ENCODE peak calls at places on chromosomes 2 and 18, in seven cellular contexts. Q, O, Y, E, I, D and K are unnamed samples.

GRCh38 chr2:241033346-241033987 is 35.0 kb downstream of the SNED1 start:
- DNase-seq in Q (no peak), O (no peak), Y (no peak), E (no peak), I (no peak), D (no peak), K (no peak)

GRCh38 chr2:171531291-171531690 is 9.0 kb downstream of the CYBRD1 start:
- DNase-seq in Q (peak), O (peak), Y (no peak), E (no peak), I (no peak), D (no peak), K (peak)

GRCh38 chr2:3639653-3640052 is 18.3 kb upstream of the ALLC start:
- DNase-seq in Q (no peak), O (no peak), Y (no peak), E (peak), I (no peak), D (no peak), K (no peak)

GRCh38 chr2:42964444-42965081 is 172.2 kb upstream of the HAAO start:
- DNase-seq in Q (peak), O (peak), Y (no peak), E (peak), I (peak), D (peak), K (peak)

GRCh38 chr2:143132360-143132759 is 3.1 kb downstream of the ARHGAP15 start:
- DNase-seq in Q (no peak), O (no peak), Y (peak), E (no peak), I (no peak), D (no peak), K (no peak)

GRCh38 chr18:70025580-70025979 is 77.9 kb upstream of the CD226 start:
- DNase-seq in Q (no peak), O (no peak), Y (no peak), E (no peak), I (no peak), D (no peak), K (no peak)

GRCh38 chr2:149768320-149768799 is 180.8 kb upstream of the MMADHC start:
- DNase-seq in Q (peak), O (no peak), Y (no peak), E (no peak), I (no peak), D (no peak), K (peak)

GRCh38 chr18:76822510-76823165 is at the start of gene ZNF236:
- DNase-seq in Q (peak), O (peak), Y (peak), E (peak), I (peak), D (no peak), K (peak)

GRCh38 chr2:218396688-218397501 is 2.8 kb upstream of the CTDSP1 start:
- DNase-seq in Q (peak), O (peak), Y (peak), E (peak), I (peak), D (no peak), K (peak)

GRCh38 chr18:11304900-11305299 is 155.5 kb upstream of the PIEZO2 start:
- DNase-seq in Q (no peak), O (no peak), Y (no peak), E (no peak), I (no peak), D (no peak), K (no peak)
- H3K4me3 ChIP-seq in Q (no peak), O (no peak), Y (no peak), E (no peak), I (no peak), D (no peak), K (no peak)

DNA sequence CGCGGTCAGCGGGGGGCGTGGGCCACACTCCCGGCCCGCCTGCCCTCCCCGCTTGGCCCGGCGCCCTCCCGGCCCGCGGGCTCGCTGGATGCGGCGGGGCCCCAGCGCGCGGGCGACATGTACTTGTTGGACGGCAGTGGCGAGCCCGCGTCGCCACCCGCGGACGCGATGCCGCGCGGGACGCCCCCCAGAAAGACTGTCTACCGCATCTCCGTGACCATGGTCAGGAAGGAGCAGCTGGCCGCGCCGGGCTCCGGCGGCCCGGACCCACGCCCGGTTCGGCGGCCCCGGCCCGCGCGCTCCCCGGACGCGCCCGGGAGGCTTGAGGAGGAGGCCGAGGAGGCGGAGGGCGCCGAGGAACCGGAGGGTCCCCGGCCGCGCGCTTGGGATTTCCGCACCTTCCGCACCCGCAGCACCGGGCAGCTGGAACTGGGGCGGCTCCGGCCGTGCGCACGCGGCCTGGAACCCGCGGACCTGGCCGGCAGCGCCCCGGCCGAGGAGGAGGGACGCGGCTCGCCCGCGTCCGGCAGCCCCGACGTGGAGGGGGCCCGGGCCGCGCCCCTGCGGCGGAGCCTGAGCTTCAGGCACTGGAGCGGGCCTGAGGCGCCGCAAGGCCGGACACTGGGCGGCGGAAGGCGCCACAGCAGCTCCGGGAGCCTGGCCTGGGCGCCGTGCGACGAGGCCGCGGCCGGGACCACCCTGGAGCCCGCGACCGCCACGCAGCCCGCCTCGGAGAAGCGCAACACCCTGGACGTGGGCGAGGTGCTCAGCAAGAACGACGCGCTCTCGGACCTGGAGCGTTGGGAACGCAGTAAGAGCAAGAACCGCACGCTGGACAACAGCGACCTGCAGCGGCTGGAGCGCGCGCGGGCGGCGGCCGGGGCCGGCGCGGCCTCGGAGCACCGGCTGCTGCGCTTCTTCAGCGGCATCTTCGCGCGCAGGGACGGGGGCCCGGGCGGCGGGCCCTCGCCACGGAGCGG is 176.4 kb downstream of the AGAP1 start:
- DNase-seq in Q (peak), O (peak), Y (no peak), E (no peak), I (peak), D (no peak), K (peak)
- TF ChIP-seq CTCF in Q (peak), O (no peak), Y (no peak), E (peak), I (peak), D (no peak), K (peak)

DNA sequence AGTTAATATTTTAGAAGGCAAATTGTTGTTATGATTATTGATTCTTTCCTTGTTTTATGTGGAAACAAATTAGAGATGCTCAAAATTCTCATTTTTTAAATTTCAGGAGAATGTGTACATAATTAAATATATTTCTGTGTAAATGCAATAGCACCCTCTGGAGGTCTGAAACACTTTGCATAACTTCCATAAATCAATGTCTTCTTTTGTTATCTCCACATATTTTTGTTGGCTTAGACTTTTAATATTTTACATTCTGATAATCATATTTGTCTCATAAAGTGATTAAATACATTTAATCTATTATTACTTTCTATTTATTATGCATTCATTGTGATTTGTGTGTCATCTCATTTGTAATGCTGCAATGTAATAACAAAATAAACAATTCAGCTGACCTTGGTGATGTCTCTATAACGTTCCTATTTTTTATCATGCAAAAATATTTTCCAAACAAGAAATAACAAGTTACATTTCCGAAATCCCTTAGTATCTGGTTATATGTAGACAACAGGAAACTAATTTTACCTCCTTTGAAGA is 201.8 kb upstream of the GALNT5 start:
- DNase-seq in Q (peak), O (no peak), Y (peak), E (no peak), I (no peak), D (no peak), K (peak)
- H3K4me3 ChIP-seq in Q (peak), O (no peak), Y (no peak), E (peak), I (no peak), D (no peak), K (no peak)

DNA sequence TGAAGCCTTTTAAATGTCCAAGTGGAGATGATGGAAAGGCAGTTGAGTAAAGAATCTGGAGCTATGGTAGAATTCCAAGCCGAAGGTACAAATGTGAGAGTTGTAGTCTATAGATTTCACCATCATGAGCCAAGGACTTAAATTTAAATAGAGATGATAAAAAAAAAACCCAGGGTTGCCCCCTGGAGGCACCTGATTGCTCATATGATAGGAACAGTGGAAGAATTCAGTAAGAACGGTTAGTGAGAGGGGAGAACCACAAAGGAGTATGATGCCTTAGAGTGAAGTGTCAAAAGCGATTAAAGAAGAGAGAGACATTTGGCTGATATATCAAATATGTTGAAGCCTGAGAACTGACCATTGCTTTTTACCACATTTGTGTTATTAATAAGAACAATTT is 11.9 kb downstream of the NYAP2 start:
- DNase-seq in Q (no peak), O (no peak), Y (no peak), E (no peak), I (no peak), D (no peak), K (no peak)
- TF ChIP-seq CTCF in Q (no peak), O (no peak), Y (no peak), E (no peak), I (no peak), D (no peak), K (no peak)

GRCh38 chr2:8985561-8986326 is 17.7 kb downstream of the MBOAT2 start:
- DNase-seq in Q (no peak), O (no peak), Y (no peak), E (no peak), I (no peak), D (no peak), K (peak)
- H3K4me3 ChIP-seq in Q (no peak), O (no peak), Y (no peak), E (no peak), I (no peak), D (no peak), K (no peak)

GRCh38 chr18:37836571-37836970 is 271.0 kb upstream of the CELF4 start:
- DNase-seq in Q (no peak), O (no peak), Y (no peak), E (no peak), I (no peak), D (no peak), K (no peak)

GRCh38 chr18:37838086-37838485 is 272.5 kb upstream of the CELF4 start:
- DNase-seq in Q (no peak), O (no peak), Y (no peak), E (no peak), I (no peak), D (no peak), K (no peak)

DNA sequence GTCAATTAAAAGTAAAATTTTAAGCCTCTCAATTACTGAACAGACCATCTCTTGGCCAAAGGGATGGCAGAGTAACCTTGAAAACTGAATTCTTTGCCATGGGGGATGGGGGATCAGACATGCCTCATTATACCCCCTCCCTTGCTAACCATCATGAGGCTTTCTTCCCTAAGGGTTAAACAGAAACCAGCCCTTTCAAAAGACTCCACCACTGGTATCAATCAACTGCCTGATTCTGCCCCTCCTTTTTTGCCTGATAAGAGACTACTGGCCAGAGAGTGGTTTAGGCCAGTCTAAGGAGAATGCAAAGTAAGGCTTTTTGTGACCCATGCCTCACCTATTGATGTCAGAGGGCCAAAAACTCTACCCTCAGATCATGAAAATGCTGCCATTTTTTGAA is 270.5 kb upstream of the CELF4 start:
- DNase-seq in Q (no peak), O (no peak), Y (no peak), E (no peak), I (no peak), D (no peak), K (no peak)
- TF ChIP-seq CTCF in Q (no peak), O (no peak), Y (no peak), E (no peak), I (no peak), D (no peak), K (no peak)